ENCODE peak calls at places on chromosomes 4 and X, in seven cellular contexts. C is prostate gland, S is IMR-90, R is K562, Z is sigmoid colon, T is uterus, Q is esophagus muscularis mucosa. Y is an unnamed sample. For H3K4me1, the result is how much of the 10 kb centered on the place peaks cover.

GRCh38 chr4:65028592-65028991 is 619.3 kb upstream of the TECRL start:
- DNase-seq in Z (no peak), C (no peak), T (no peak), S (no peak), Q (no peak), R (no peak), Y (no peak)

GRCh38 chrX:150352581-150352980 is 10.5 kb upstream of the MAMLD1 start:
- DNase-seq in C (no peak), Z (no peak), S (peak), R (no peak), Q (no peak), T (no peak), Y (peak)

GRCh38 chr4:75672461-75673026 is 667 bp downstream of the G3BP2 start:
- DNase-seq in Q (peak), Z (peak), T (peak), R (peak), S (peak), C (peak), Y (peak)

GRCh38 chrX:129798888-129799287 is 19.1 kb downstream of the SASH3 start:
- DNase-seq in C (no peak), T (no peak), Q (no peak), R (no peak), Z (no peak), S (no peak), Y (no peak)

GRCh38 chr4:38785901-38786402 is 3.2 kb upstream of the TLR10 start:
- DNase-seq in S (no peak), C (no peak), Q (no peak), R (no peak), Z (no peak), T (no peak), Y (no peak)

GRCh38 chr4:110550260-110550659 is 72.6 kb downstream of the PITX2 start:
- DNase-seq in Q (no peak), T (no peak), R (no peak), C (no peak), Z (no peak), S (peak), Y (no peak)

GRCh38 chr4:173346074-173346473 is 11.9 kb upstream of the HMGB2 start:
- DNase-seq in S (peak), Q (no peak), T (no peak), C (no peak), R (no peak), Z (no peak), Y (no peak)

GRCh38 chrX:40011483-40012038 is 86.2 kb downstream of the BCOR start:
- DNase-seq in C (no peak), Q (no peak), T (no peak), Z (no peak), S (no peak), R (no peak), Y (no peak)

GRCh38 chr4:79353075-79353474 is 27.2 kb upstream of the NAA11 start:
- DNase-seq in T (no peak), Q (no peak), R (no peak), Z (no peak), C (no peak), S (no peak), Y (no peak)

GRCh38 chrX:150870487-150871340 is 27.8 kb downstream of the CD99L2 start:
- DNase-seq in Q (no peak), T (no peak), R (no peak), C (no peak), S (peak), Z (no peak), Y (no peak)

GRCh38 chr4:144954224-144954623 is 143.8 kb downstream of the ANAPC10 start:
- DNase-seq in T (no peak), Z (no peak), Q (no peak), C (no peak), R (no peak), S (no peak), Y (no peak)

GRCh38 chr4:52942936-52943335 is 80.8 kb downstream of the RASL11B start:
- DNase-seq in S (no peak), R (no peak), Q (no peak), C (no peak), Z (no peak), T (no peak), Y (no peak)

GRCh38 chr4:2794707-2795557 is 2.0 kb downstream of the SH3BP2 start:
- DNase-seq in Q (no peak), T (no peak), C (no peak), S (peak), R (no peak), Z (peak), Y (peak)

GRCh38 chr4:24686866-24687672 is 102.7 kb upstream of the DHX15 start:
- DNase-seq in Q (peak), C (no peak), T (no peak), R (peak), Z (no peak), S (no peak), Y (peak)

GRCh38 chr4:174663254-174663653 is 141.0 kb upstream of the HPGD start:
- DNase-seq in C (no peak), Z (no peak), T (no peak), Q (no peak), S (peak), R (no peak), Y (no peak)

GRCh38 chr4:6523251-6523650 is 50.8 kb upstream of the PPP2R2C start:
- DNase-seq in R (no peak), Q (no peak), S (peak), T (no peak), Z (no peak), C (no peak), Y (no peak)

GRCh38 chrX:23766650-23767551 is 16.1 kb upstream of the SAT1 start:
- DNase-seq in Q (no peak), S (no peak), C (no peak), T (no peak), R (no peak), Z (no peak), Y (no peak)

GRCh38 chr4:140255919-140256318 is 101.9 kb upstream of the MAML3 start:
- DNase-seq in R (no peak), Z (no peak), C (no peak), S (no peak), T (no peak), Q (no peak), Y (no peak)
- H3K4me1 ChIP-seq in R (under half), Z (under half), C (under half), S (under half), T (under half), Q (under half), Y (under half)

DNA sequence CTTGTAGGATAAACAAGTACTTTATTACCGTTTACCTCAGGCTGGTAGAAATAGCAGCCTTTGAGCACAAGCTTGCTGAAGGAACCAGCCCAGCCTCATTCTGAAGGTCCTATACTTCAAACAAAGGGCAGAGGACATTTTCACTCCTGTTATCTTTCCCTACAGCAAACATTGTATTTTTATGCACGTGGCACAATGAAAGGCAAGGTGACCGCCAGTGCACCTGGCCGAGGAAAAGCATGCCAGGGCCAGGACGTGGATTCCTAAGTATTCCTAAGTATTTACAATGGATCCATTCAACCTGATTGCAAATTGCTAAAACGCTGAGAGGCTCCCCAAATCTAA is 127.9 kb upstream of the FTHL17 start:
- DNase-seq in Q (no peak), R (no peak), C (no peak), Z (no peak), T (no peak), S (no peak), Y (peak)
- H3K4me3 ChIP-seq in Q (no peak), R (no peak), C (no peak), Z (no peak), T (no peak), S (no peak), Y (no peak)

DNA sequence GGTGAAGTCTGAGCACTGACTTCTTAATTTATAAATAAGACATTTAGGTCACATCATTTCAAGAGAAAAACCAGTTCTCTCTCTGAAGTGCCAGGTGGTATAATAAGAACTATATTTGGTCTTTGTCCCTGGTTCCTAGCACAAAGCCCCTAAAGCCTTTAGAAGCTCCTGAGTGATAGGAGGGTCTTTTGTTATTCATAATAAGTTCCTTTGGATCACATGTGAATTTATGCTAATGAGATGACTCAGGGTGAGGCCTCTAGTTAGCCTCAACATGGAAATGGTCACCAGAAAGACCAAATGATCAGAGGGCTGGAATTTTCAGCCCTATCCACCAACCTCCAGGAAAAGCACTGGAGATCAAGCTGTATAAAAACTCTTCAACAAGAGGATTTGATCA is 68.2 kb upstream of the BLTP1 start:
- DNase-seq in Q (no peak), C (no peak), T (no peak), R (no peak), Z (no peak), S (no peak), Y (no peak)
- TF ChIP-seq POLR2A in Q (no peak), C (no peak), T (no peak), R (no peak), Z (no peak), S (no peak), Y (no peak)

GRCh38 chr4:168865854-168866253 is 144.2 kb downstream of the CBR4 start:
- DNase-seq in Z (no peak), T (no peak), Q (no peak), S (no peak), C (no peak), R (no peak), Y (no peak)

GRCh38 chr4:168864831-168865541 is 145.1 kb downstream of the CBR4 start:
- DNase-seq in C (no peak), S (peak), Z (no peak), R (no peak), Q (no peak), T (no peak), Y (no peak)

GRCh38 chr4:168867128-168867527 is 142.9 kb downstream of the CBR4 start:
- DNase-seq in Q (no peak), C (no peak), T (no peak), R (no peak), Z (no peak), S (no peak), Y (no peak)

GRCh38 chr4:168866635-168867034 is 143.4 kb downstream of the CBR4 start:
- DNase-seq in S (no peak), R (no peak), Z (no peak), Q (no peak), C (no peak), T (no peak), Y (no peak)

DNA sequence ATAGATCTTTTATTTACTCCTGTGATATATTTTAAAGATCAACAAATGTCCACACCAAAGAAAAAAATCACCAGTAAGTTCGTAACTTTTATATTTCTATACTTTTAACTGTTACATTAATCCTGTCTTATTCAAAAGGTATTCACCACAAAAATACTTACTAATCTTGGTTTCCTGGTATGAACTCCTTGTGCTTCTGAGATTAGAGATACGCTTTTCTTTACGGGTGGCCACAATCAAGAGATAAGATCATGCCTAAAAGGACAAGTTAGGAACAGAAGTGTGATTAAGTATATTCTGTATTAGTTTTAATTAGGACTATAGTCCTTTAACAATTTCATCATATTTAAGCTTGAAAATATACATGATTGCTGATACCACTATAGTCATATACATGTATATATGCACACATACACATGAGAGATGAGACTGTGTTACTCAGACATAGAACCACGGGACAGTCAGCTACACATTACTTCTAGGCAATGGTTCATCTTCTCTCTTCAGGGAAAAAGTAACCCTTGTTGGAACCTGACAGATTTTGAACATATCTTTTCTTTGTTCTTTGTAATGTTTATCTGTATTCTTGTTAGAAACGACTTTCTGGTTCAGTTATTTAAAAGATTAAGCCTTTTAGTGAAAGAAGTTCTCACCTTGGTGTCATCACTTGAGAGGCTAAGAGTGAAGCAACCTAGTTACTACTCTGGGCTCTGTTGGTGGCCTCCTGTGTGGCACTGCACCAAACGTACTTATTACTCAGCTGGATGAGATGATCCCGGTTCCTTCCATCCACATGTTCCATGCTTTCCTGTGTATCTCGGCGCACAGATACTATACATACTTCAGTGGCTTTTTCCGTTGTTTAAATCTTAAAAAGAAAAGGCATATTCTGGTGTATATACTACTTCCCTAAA is 146.1 kb downstream of the CBR4 start:
- DNase-seq in T (no peak), Z (no peak), Q (no peak), S (no peak), R (no peak), C (no peak), Y (no peak)
- H3K4me1 ChIP-seq in T (under half), Z (half or more), Q (half or more), S (under half), R (under half), C (under half), Y (under half)

GRCh38 chrX:69522052-69522451 is 17.9 kb downstream of the NALF2 start:
- DNase-seq in Q (no peak), C (no peak), Z (no peak), T (no peak), S (no peak), R (no peak), Y (no peak)
- H3K4me3 ChIP-seq in Q (no peak), C (no peak), Z (no peak), T (no peak), S (no peak), R (no peak), Y (no peak)